ENCODE peak calls at places on chromosomes 2 and 18, in four cellular contexts. X, V, S and P are unnamed samples.
A peak's percentile ranks its signal among the peaks of the same experiment; 100 is the strongest.

GRCh38 chr2:160647967-160648685 is 154.5 kb upstream of the RBMS1 start:
- DNase-seq in V (no peak), X (no peak), S (no peak), P (no peak)

GRCh38 chr2:118417417-118418125 is 329.3 kb downstream of the INSIG2 start:
- DNase-seq in X (no peak), V (no peak), S (peak; percentile 16), P (no peak)

GRCh38 chr18:5317186-5317585 is 21.7 kb upstream of the ZBTB14 start:
- DNase-seq in X (no peak), S (no peak), V (no peak), P (no peak)

GRCh38 chr2:135657806-135658582 is 83.7 kb upstream of the UBXN4 start:
- DNase-seq in X (no peak), S (no peak), V (no peak), P (no peak)

GRCh38 chr18:9808530-9809241 is 77.1 kb upstream of the TXNDC2 start:
- DNase-seq in X (peak; percentile 34), V (no peak), S (peak; percentile 56), P (peak; percentile 51)

GRCh38 chr2:176813526-176814179 is 398.9 kb upstream of the HNRNPA3 start:
- DNase-seq in X (no peak), V (no peak), S (no peak), P (no peak)

GRCh38 chr2:41498791-41499190 is 549.0 kb upstream of the PKDCC start:
- DNase-seq in S (no peak), V (no peak), X (no peak), P (no peak)

GRCh38 chr18:44715245-44715644 is 34.6 kb downstream of the SETBP1 start:
- DNase-seq in X (peak; percentile 28), V (no peak), S (peak; percentile 95), P (no peak)

GRCh38 chr18:23071285-23071684 is 64.0 kb upstream of the CABLES1 start:
- DNase-seq in S (peak; percentile 56), V (peak; percentile 77), X (peak; percentile 66), P (peak; percentile 42)

GRCh38 chr2:184215745-184216144 is 382.6 kb upstream of the ZNF804A start:
- DNase-seq in S (no peak), V (no peak), X (peak; percentile 4), P (no peak)

GRCh38 chr2:226799976-226800940 is 638 bp upstream of the IRS1 start:
- DNase-seq in S (peak; percentile 10), V (no peak), X (no peak), P (no peak)

GRCh38 chr2:130985206-130985779 is 108.0 kb downstream of the FAM168B start:
- DNase-seq in S (no peak), V (no peak), X (no peak), P (no peak)

GRCh38 chr18:41484069-41484468 is 471.0 kb upstream of the PIK3C3 start:
- DNase-seq in S (no peak), X (peak; percentile 47), V (no peak), P (no peak)

GRCh38 chr2:71347517-71347916 is 15.9 kb downstream of the ZNF638 start:
- DNase-seq in S (peak; percentile 44), V (no peak), X (peak; percentile 5), P (no peak)

GRCh38 chr2:182767578-182767977 is 51.5 kb downstream of the DNAJC10 start:
- DNase-seq in X (peak; percentile 60), S (peak; percentile 17), V (no peak), P (peak; percentile 6)

GRCh38 chr18:47484068-47484467 is 232.6 kb upstream of the SKOR2 start:
- DNase-seq in X (no peak), S (no peak), V (no peak), P (no peak)

GRCh38 chr2:42974303-42974696 is 181.9 kb upstream of the HAAO start:
- DNase-seq in X (no peak), S (no peak), V (no peak), P (peak; percentile 85)

GRCh38 chr18:79637181-79637920 is 42.3 kb upstream of the CTDP1 start:
- DNase-seq in X (no peak), V (no peak), S (no peak), P (no peak)

GRCh38 chr18:74820160-74820780 is 222.6 kb downstream of the ZNF407 start:
- DNase-seq in X (no peak), V (no peak), S (no peak), P (no peak)

GRCh38 chr2:164134368-164134767 is 398.6 kb upstream of the FIGN start:
- DNase-seq in S (no peak), V (no peak), X (no peak), P (no peak)

GRCh38 chr2:180571559-180571958 is 408.8 kb upstream of the UBE2E3 start:
- DNase-seq in X (peak; percentile 19), V (no peak), S (peak; percentile 80), P (peak; percentile 36)

GRCh38 chr2:231016576-231017249 is 20.6 kb upstream of the C2orf72 start:
- DNase-seq in S (no peak), X (no peak), V (no peak), P (no peak)

GRCh38 chr2:197615033-197615652 is 60.2 kb downstream of the RFTN2 start:
- DNase-seq in X (no peak), S (no peak), V (no peak), P (no peak)

GRCh38 chr2:96985181-96985580 is 1.2 kb downstream of the FAM178B start:
- DNase-seq in X (no peak), S (no peak), V (no peak), P (no peak)

GRCh38 chr2:144382848-144383247 is 137.1 kb downstream of the ZEB2 start:
- DNase-seq in V (no peak), S (no peak), X (no peak), P (no peak)

GRCh38 chr2:86193901-86194567 is 1.2 kb downstream of the IMMT start:
- DNase-seq in X (no peak), S (peak; percentile 32), V (no peak), P (no peak)

GRCh38 chr2:100106460-100106859 is 35.9 kb downstream of the AFF3 start:
- DNase-seq in X (no peak), S (no peak), V (no peak), P (no peak)

GRCh38 chr2:174112073-174112472 is 136.3 kb downstream of the OLA1 start:
- DNase-seq in S (no peak), V (no peak), X (no peak), P (no peak)

GRCh38 chr2:7673843-7674242 is 756.6 kb downstream of the RNF144A start:
- DNase-seq in X (peak; percentile 35), S (peak; percentile 21), V (no peak), P (peak; percentile 69)